ENCODE peak calls at places on chromosomes 16 and 17, in six cellular contexts. V is cardiac fibroblast, M is dorsolateral prefrontal cortex, E is esophagus muscularis mucosa, P is progenitor cell of endocrine pancreas, F is NB4. X is an unnamed sample.
A peak's percentile ranks its signal among the peaks of the same experiment; 100 is the strongest.

GRCh38 chr16:87951550-87952538 is 610 bp downstream of the BANP start:
- DNase-seq in V (peak; percentile 20), M (no peak), E (no peak), P (peak; percentile 23), F (peak; percentile 58), X (no peak)

GRCh38 chr17:81429353-81429774 is 34.1 kb downstream of the BAHCC1 start:
- DNase-seq in V (peak; percentile 89), M (peak; percentile 83), E (no peak), P (no peak), F (no peak), X (peak; percentile 96)

GRCh38 chr16:54633943-54634362 is 296.7 kb upstream of the IRX5 start:
- DNase-seq in V (no peak), M (no peak), E (no peak), P (no peak), F (peak; percentile 48), X (no peak)

GRCh38 chr16:67269766-67270165 is 9.6 kb upstream of the PLEKHG4 start:
- DNase-seq in V (peak; percentile 52), M (no peak), E (no peak), P (no peak), F (no peak), X (no peak)

GRCh38 chr16:16075463-16076399 is 126.3 kb downstream of the ABCC1 start:
- DNase-seq in V (peak; percentile 19), M (peak; percentile 50), E (no peak), P (no peak), F (peak; percentile 98), X (no peak)

GRCh38 chr16:56889206-56889605 is 24.2 kb downstream of the SLC12A3 start:
- DNase-seq in V (no peak), M (no peak), E (no peak), P (no peak), F (no peak), X (no peak)

GRCh38 chr17:41784207-41784744 is 2.2 kb downstream of the JUP start:
- DNase-seq in V (peak; percentile 71), M (no peak), E (no peak), P (no peak), F (peak; percentile 97), X (no peak)

GRCh38 chr17:36901506-36901905 is 35.8 kb upstream of the LHX1 start:
- DNase-seq in V (no peak), M (no peak), E (no peak), P (no peak), F (no peak), X (no peak)

GRCh38 chr16:86202760-86203426 is 303.9 kb downstream of the IRF8 start:
- DNase-seq in V (no peak), M (no peak), E (no peak), P (no peak), F (no peak), X (no peak)

GRCh38 chr16:17382514-17382913 is 88.2 kb downstream of the XYLT1 start:
- DNase-seq in V (no peak), M (no peak), E (no peak), P (no peak), F (no peak), X (no peak)

GRCh38 chr17:43660816-43661493 is 767 bp downstream of the MEOX1 start:
- DNase-seq in V (no peak), M (no peak), E (no peak), P (no peak), F (no peak), X (no peak)
- TF ChIP-seq CTCF in V (no peak), M (no peak), E (no peak), P (no peak), F (no peak), X (no peak)

GRCh38 chr17:11031787-11032186 is 193.9 kb upstream of the PIRT start:
- DNase-seq in V (no peak), M (no peak), E (no peak), P (no peak), F (peak; percentile 11), X (no peak)
- TF ChIP-seq CTCF in V (no peak), M (no peak), E (no peak), P (peak; percentile 31), F (peak; percentile 50), X (peak; percentile 6)

DNA sequence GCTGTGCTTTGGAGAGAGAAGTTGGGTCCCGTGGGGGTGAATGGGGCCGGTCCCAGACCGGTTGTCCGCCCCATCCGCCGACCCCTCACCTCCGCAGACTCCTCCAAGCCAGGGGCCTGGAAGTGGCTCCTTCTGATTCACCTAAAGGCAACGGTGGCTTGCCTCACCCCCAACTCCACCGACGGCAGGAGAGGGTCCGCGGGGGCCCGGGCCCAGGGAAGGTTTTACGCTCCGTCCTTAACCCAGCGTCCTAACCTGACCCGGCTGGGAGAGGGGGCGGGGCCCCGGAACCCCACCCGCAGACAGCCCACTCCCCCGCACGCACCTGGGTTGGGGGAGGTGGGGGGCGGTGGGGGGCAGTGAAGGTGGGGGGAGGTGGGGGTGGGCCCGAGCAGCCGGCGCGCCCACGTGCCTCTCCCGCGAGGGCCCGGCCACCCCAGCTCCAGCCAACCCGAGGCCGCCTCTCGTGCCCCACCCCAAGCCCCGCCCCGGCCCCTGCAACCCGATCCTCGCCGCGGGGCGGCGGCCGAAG is 12.7 kb upstream of the CD300A start:
- DNase-seq in V (no peak), M (no peak), E (no peak), P (peak; percentile 85), F (no peak), X (no peak)
- TF ChIP-seq CTCF in V (no peak), M (no peak), E (peak; percentile 16), P (no peak), F (no peak), X (no peak)

GRCh38 chr16:11100239-11100750 is 155.7 kb downstream of the SOCS1 start:
- DNase-seq in V (peak; percentile 95), M (no peak), E (no peak), P (no peak), F (peak; percentile 88), X (no peak)
- TF ChIP-seq CTCF in V (peak; percentile 56), M (no peak), E (peak; percentile 22), P (no peak), F (no peak), X (peak; percentile 51)

DNA sequence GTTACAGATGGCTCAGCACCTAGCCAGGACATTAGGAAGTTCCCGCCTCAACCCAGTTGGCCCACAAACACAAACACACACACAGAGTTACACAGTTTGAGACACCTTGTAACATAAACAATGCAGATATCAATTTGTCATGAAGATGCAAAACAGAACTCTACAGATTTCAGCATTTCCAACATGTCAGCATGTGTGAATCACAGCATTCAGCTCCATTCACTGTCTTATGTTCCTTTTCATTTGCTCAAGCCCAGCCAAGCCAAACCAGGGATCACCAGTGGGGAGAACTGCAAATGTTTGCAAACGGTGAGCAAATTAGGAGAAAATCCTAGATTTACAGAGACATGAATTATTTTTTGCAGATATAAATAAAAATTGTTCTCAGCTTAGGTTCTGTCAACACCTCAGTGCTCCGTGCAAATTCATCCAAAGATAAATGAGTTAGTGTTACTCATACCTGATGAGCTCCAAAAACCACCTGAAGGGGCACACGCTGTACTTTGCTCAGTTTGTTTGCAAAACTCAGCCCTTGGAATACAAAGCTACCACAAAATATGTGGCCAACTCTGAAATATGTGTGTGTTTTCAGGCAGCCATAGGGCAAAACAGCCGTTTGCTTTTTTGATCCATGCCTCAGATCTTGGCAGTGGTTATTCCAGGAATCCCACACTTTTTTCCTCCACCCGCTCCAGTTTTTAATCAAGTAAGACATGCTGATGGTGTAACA is 16.3 kb upstream of the COX10 start:
- DNase-seq in V (peak; percentile 42), M (no peak), E (no peak), P (no peak), F (no peak), X (no peak)
- TF ChIP-seq CTCF in V (no peak), M (no peak), E (no peak), P (no peak), F (no peak), X (no peak)

GRCh38 chr16:10122546-10122945 is 59.7 kb downstream of the GRIN2A start:
- DNase-seq in V (no peak), M (no peak), E (no peak), P (no peak), F (peak; percentile 18), X (no peak)
- TF ChIP-seq CTCF in V (peak; percentile 39), M (peak; percentile 27), E (no peak), P (peak; percentile 59), F (peak; percentile 30), X (no peak)

GRCh38 chr17:45666046-45666600 is 118.0 kb upstream of the CRHR1 start:
- DNase-seq in V (no peak), M (no peak), E (no peak), P (no peak), F (peak; percentile 12), X (no peak)
- TF ChIP-seq CTCF in V (no peak), M (no peak), E (no peak), P (no peak), F (peak; percentile 13), X (no peak)

DNA sequence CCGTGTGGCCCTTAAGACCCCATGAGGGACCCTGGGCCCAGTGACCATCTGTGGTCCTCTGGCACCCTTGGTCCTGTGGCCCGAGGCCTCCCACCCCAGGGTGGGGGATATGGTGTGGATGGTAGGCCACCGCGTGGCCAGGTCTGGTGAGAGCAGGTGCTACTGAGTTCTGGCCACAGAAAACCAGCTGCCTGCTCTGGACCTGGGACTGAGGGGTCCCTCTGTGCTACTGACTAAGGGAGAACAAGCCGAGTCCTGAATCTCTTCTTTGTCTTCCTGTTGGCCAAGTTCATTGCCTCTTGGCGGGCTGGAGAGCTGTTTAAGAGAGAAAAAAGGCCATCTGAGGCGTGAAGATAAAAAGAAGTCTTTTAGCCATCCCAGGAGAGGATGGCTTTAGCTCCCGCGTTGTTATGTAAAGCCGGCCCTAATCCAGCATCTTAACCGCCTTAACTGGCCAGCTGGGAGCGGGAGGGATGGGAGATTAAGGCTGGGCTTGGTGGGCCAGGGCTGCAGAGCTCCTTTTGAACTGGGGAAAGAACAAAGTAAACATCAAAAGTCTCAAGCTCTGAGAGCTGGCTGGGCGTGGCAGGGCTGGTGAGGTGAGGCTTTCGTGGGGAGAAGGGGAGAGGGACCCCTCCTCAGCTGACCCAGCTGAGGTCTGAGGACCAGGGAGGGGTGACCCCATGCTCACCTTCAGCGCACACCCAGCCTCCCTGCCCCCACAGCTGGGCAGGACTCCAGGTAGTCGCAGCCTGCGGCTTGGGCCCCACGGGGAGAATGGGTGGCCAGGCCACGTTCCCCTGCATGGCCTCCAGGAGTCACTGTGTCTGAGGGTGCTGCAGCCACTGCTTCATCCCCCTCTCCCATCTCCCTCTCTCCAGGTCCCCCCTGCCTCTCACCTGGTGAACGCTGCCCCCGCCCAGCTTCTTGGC is 62.4 kb downstream of the NKD1 start:
- DNase-seq in V (no peak), M (no peak), E (no peak), P (no peak), F (no peak), X (no peak)
- TF ChIP-seq CTCF in V (no peak), M (peak; percentile 10), E (no peak), P (peak; percentile 29), F (no peak), X (no peak)

X was measured in osteocyte.